ENCODE peak calls at places on chromosomes 5 and 9, in nine cellular contexts. F is effector memory CD4-positive, alpha-beta T cell; U is H9; M is amniotic stem cell; O is substantia nigra; E is NCI-H345; Q is HCEC 1CT; J is activated naive CD4-positive, alpha-beta T cell treated with Interleukin-2 at 50 U/mL for 16 hours; P is aorta. L is an unnamed sample.

GRCh38 chr5:41156739-41157138 is 56.6 kb downstream of the C6 start:
- DNase-seq in F (no peak), U (no peak), M (no peak), O (no peak), E (no peak), Q (peak), J (no peak), P (no peak), L (no peak)

GRCh38 chr5:112240011-112240410 is 179.1 kb downstream of the EPB41L4A start:
- DNase-seq in F (no peak), U (no peak), M (no peak), O (no peak), E (no peak), Q (peak), J (no peak), P (no peak), L (no peak)

GRCh38 chr9:32706004-32706749 is 70.7 kb upstream of the TAF1L start:
- DNase-seq in F (no peak), U (no peak), M (no peak), O (no peak), E (no peak), Q (no peak), J (no peak), P (no peak), L (no peak)

GRCh38 chr9:80012557-80013330 is 441.0 kb downstream of the TLE4 start:
- DNase-seq in F (no peak), U (no peak), M (no peak), O (no peak), E (no peak), Q (no peak), J (no peak), P (no peak), L (no peak)

GRCh38 chr9:19127881-19128719 is 808 bp upstream of the PLIN2 start:
- DNase-seq in F (peak), U (peak), M (no peak), O (no peak), E (peak), Q (peak), J (peak), P (peak), L (peak)

GRCh38 chr5:57863661-57864060 is 381.1 kb upstream of the ACTBL2 start:
- DNase-seq in F (no peak), U (no peak), M (peak), O (no peak), E (no peak), Q (peak), J (no peak), P (no peak), L (no peak)

GRCh38 chr5:76813982-76814562 is 4.8 kb upstream of the F2RL1 start:
- DNase-seq in F (no peak), U (no peak), M (peak), O (no peak), E (no peak), Q (peak), J (no peak), P (no peak), L (no peak)

GRCh38 chr9:133837644-133838597 is 99.8 kb upstream of the SARDH start:
- DNase-seq in F (no peak), U (no peak), M (no peak), O (no peak), E (no peak), Q (no peak), J (no peak), P (no peak), L (no peak)

GRCh38 chr9:81686614-81687520 is 2.5 kb downstream of the TLE1 start:
- DNase-seq in F (no peak), U (peak), M (peak), O (peak), E (peak), Q (peak), J (peak), P (peak), L (peak)

GRCh38 chr9:129597355-129598088 is 23.4 kb downstream of the C9orf50 start:
- DNase-seq in F (peak), U (peak), M (peak), O (no peak), E (no peak), Q (peak), J (peak), P (peak), L (peak)

GRCh38 chr5:92019376-92019990 is 636.4 kb upstream of the ARRDC3 start:
- DNase-seq in F (no peak), U (no peak), M (no peak), O (no peak), E (no peak), Q (peak), J (no peak), P (no peak), L (no peak)

GRCh38 chr5:96090205-96090604 is 128.6 kb upstream of the ELL2 start:
- DNase-seq in F (no peak), U (no peak), M (no peak), O (no peak), E (no peak), Q (no peak), J (no peak), P (no peak), L (no peak)

GRCh38 chr5:36090033-36090432 is 23.4 kb upstream of the UGT3A2 start:
- DNase-seq in F (no peak), U (peak), M (no peak), O (no peak), E (no peak), Q (peak), J (no peak), P (no peak), L (no peak)

GRCh38 chr5:1594336-1595106 is 70.8 kb upstream of the LPCAT1 start:
- DNase-seq in F (peak), U (peak), M (no peak), O (peak), E (peak), Q (no peak), J (peak), P (peak), L (peak)

GRCh38 chr9:134737842-134738580 is 96.4 kb downstream of the COL5A1 start:
- DNase-seq in F (no peak), U (no peak), M (no peak), O (no peak), E (no peak), Q (no peak), J (no peak), P (no peak), L (no peak)

GRCh38 chr9:93093081-93093448 is 3.0 kb upstream of the CARD19 start:
- DNase-seq in F (no peak), U (no peak), M (no peak), O (no peak), E (no peak), Q (no peak), J (no peak), P (no peak), L (no peak)

GRCh38 chr5:43037929-43038510 is 2.1 kb downstream of the ANXA2R start:
- DNase-seq in F (peak), U (no peak), M (peak), O (no peak), E (no peak), Q (peak), J (peak), P (no peak), L (no peak)

GRCh38 chr9:76738402-76738801 is 25.8 kb upstream of the PCA3 start:
- DNase-seq in F (no peak), U (no peak), M (no peak), O (no peak), E (no peak), Q (no peak), J (no peak), P (no peak), L (no peak)

GRCh38 chr9:16639644-16640043 is 230.8 kb downstream of the BNC2 start:
- DNase-seq in F (no peak), U (no peak), M (no peak), O (no peak), E (no peak), Q (no peak), J (no peak), P (no peak), L (no peak)

GRCh38 chr5:171149333-171149732 is 159.7 kb upstream of the TLX3 start:
- DNase-seq in F (no peak), U (no peak), M (no peak), O (no peak), E (no peak), Q (no peak), J (no peak), P (no peak), L (no peak)